ENCODE peak calls at places on chromosomes 12 and 14, in ten cellular contexts. One of them, this sample, is unnamed. For H3K4me1, the result is how much of the 10 kb centered on the place peaks cover.

GRCh38 chr14:32400480-32400879 is 71.4 kb downstream of the AKAP6 start:
- DNase-seq in heart left ventricle: no peak
- DNase-seq in psoas muscle: no peak
- DNase-seq in H1: no peak
- DNase-seq in K562: no peak
- DNase-seq in neuronal stem cell: no peak
- DNase-seq in transverse colon: no peak
- DNase-seq in right cardiac atrium: no peak
- DNase-seq in CD8-positive, alpha-beta T cell: no peak
- DNase-seq in left ventricle myocardium inferior: no peak
- DNase-seq in this sample: no peak

GRCh38 chr12:52305921-52306705 is 14.8 kb upstream of the KRT81 start:
- DNase-seq in heart left ventricle: no peak
- DNase-seq in psoas muscle: no peak
- DNase-seq in H1: no peak
- DNase-seq in K562: no peak
- DNase-seq in neuronal stem cell: no peak
- DNase-seq in transverse colon: no peak
- DNase-seq in right cardiac atrium: no peak
- DNase-seq in CD8-positive, alpha-beta T cell: no peak
- DNase-seq in left ventricle myocardium inferior: no peak
- DNase-seq in this sample: no peak

GRCh38 chr12:6277982-6278438 is 32.5 kb upstream of the PLEKHG6 start:
- DNase-seq in heart left ventricle: no peak
- DNase-seq in psoas muscle: no peak
- DNase-seq in H1: no peak
- DNase-seq in K562: no peak
- DNase-seq in neuronal stem cell: no peak
- DNase-seq in transverse colon: peak
- DNase-seq in right cardiac atrium: no peak
- DNase-seq in CD8-positive, alpha-beta T cell: no peak
- DNase-seq in left ventricle myocardium inferior: peak
- DNase-seq in this sample: peak

GRCh38 chr14:51511265-51511664 is 140.4 kb upstream of the FRMD6 start:
- DNase-seq in heart left ventricle: no peak
- DNase-seq in psoas muscle: no peak
- DNase-seq in H1: no peak
- DNase-seq in K562: no peak
- DNase-seq in neuronal stem cell: no peak
- DNase-seq in transverse colon: no peak
- DNase-seq in right cardiac atrium: no peak
- DNase-seq in CD8-positive, alpha-beta T cell: no peak
- DNase-seq in left ventricle myocardium inferior: no peak
- DNase-seq in this sample: no peak

GRCh38 chr12:89225401-89225800 is 126.9 kb downstream of the DUSP6 start:
- DNase-seq in heart left ventricle: peak
- DNase-seq in psoas muscle: peak
- DNase-seq in H1: no peak
- DNase-seq in K562: no peak
- DNase-seq in neuronal stem cell: no peak
- DNase-seq in transverse colon: peak
- DNase-seq in right cardiac atrium: no peak
- DNase-seq in CD8-positive, alpha-beta T cell: peak
- DNase-seq in left ventricle myocardium inferior: peak
- DNase-seq in this sample: peak

GRCh38 chr12:103928736-103929050 is 1.5 kb upstream of the HSP90B1 start:
- DNase-seq in heart left ventricle: no peak
- DNase-seq in psoas muscle: no peak
- DNase-seq in H1: no peak
- DNase-seq in K562: no peak
- DNase-seq in neuronal stem cell: no peak
- DNase-seq in transverse colon: peak
- DNase-seq in right cardiac atrium: no peak
- DNase-seq in CD8-positive, alpha-beta T cell: peak
- DNase-seq in left ventricle myocardium inferior: peak
- DNase-seq in this sample: no peak

GRCh38 chr12:9319044-9319841 is 111.0 kb upstream of the PZP start:
- DNase-seq in heart left ventricle: no peak
- DNase-seq in psoas muscle: no peak
- DNase-seq in H1: no peak
- DNase-seq in K562: no peak
- DNase-seq in neuronal stem cell: no peak
- DNase-seq in transverse colon: no peak
- DNase-seq in right cardiac atrium: no peak
- DNase-seq in CD8-positive, alpha-beta T cell: no peak
- DNase-seq in left ventricle myocardium inferior: no peak
- DNase-seq in this sample: no peak

GRCh38 chr14:36524874-36525745 is 5.1 kb upstream of the NKX2-1 start:
- DNase-seq in heart left ventricle: no peak
- DNase-seq in psoas muscle: no peak
- DNase-seq in H1: peak
- DNase-seq in K562: peak
- DNase-seq in neuronal stem cell: peak
- DNase-seq in transverse colon: peak
- DNase-seq in right cardiac atrium: no peak
- DNase-seq in CD8-positive, alpha-beta T cell: no peak
- DNase-seq in left ventricle myocardium inferior: no peak
- DNase-seq in this sample: no peak

GRCh38 chr12:75711276-75711675 is 199.9 kb upstream of the KRR1 start:
- DNase-seq in heart left ventricle: no peak
- DNase-seq in psoas muscle: no peak
- DNase-seq in H1: no peak
- DNase-seq in K562: no peak
- DNase-seq in neuronal stem cell: no peak
- DNase-seq in transverse colon: no peak
- DNase-seq in right cardiac atrium: no peak
- DNase-seq in CD8-positive, alpha-beta T cell: no peak
- DNase-seq in left ventricle myocardium inferior: no peak
- DNase-seq in this sample: no peak

GRCh38 chr12:26734510-26735248 is 98.3 kb downstream of the ITPR2 start:
- DNase-seq in heart left ventricle: no peak
- DNase-seq in psoas muscle: no peak
- DNase-seq in H1: no peak
- DNase-seq in K562: no peak
- DNase-seq in neuronal stem cell: no peak
- DNase-seq in transverse colon: no peak
- DNase-seq in right cardiac atrium: no peak
- DNase-seq in CD8-positive, alpha-beta T cell: no peak
- DNase-seq in left ventricle myocardium inferior: no peak
- DNase-seq in this sample: no peak

GRCh38 chr12:124804011-124804621 is 59.5 kb downstream of the SCARB1 start:
- DNase-seq in heart left ventricle: no peak
- DNase-seq in psoas muscle: peak
- DNase-seq in H1: peak
- DNase-seq in K562: peak
- DNase-seq in neuronal stem cell: no peak
- DNase-seq in transverse colon: no peak
- DNase-seq in right cardiac atrium: no peak
- DNase-seq in CD8-positive, alpha-beta T cell: no peak
- DNase-seq in left ventricle myocardium inferior: no peak
- DNase-seq in this sample: no peak

GRCh38 chr14:73457050-73457934 is 1.1 kb downstream of the NUMB start:
- DNase-seq in heart left ventricle: peak
- DNase-seq in psoas muscle: peak
- DNase-seq in H1: peak
- DNase-seq in K562: no peak
- DNase-seq in neuronal stem cell: peak
- DNase-seq in transverse colon: no peak
- DNase-seq in right cardiac atrium: peak
- DNase-seq in CD8-positive, alpha-beta T cell: peak
- DNase-seq in left ventricle myocardium inferior: peak
- DNase-seq in this sample: peak

GRCh38 chr14:73460691-73461127 is 2.4 kb upstream of the NUMB start:
- DNase-seq in heart left ventricle: no peak
- DNase-seq in psoas muscle: no peak
- DNase-seq in H1: no peak
- DNase-seq in K562: no peak
- DNase-seq in neuronal stem cell: no peak
- DNase-seq in transverse colon: no peak
- DNase-seq in right cardiac atrium: no peak
- DNase-seq in CD8-positive, alpha-beta T cell: no peak
- DNase-seq in left ventricle myocardium inferior: no peak
- DNase-seq in this sample: no peak

GRCh38 chr14:73455294-73455693 is 3.1 kb downstream of the NUMB start:
- DNase-seq in heart left ventricle: no peak
- DNase-seq in psoas muscle: no peak
- DNase-seq in H1: no peak
- DNase-seq in K562: no peak
- DNase-seq in neuronal stem cell: no peak
- DNase-seq in transverse colon: no peak
- DNase-seq in right cardiac atrium: no peak
- DNase-seq in CD8-positive, alpha-beta T cell: no peak
- DNase-seq in left ventricle myocardium inferior: no peak
- DNase-seq in this sample: no peak

GRCh38 chr14:73457935-73458218 is 469 bp downstream of the NUMB start:
- DNase-seq in heart left ventricle: peak
- DNase-seq in psoas muscle: no peak
- DNase-seq in H1: no peak
- DNase-seq in K562: no peak
- DNase-seq in neuronal stem cell: no peak
- DNase-seq in transverse colon: peak
- DNase-seq in right cardiac atrium: no peak
- DNase-seq in CD8-positive, alpha-beta T cell: peak
- DNase-seq in left ventricle myocardium inferior: peak
- DNase-seq in this sample: no peak

DNA sequence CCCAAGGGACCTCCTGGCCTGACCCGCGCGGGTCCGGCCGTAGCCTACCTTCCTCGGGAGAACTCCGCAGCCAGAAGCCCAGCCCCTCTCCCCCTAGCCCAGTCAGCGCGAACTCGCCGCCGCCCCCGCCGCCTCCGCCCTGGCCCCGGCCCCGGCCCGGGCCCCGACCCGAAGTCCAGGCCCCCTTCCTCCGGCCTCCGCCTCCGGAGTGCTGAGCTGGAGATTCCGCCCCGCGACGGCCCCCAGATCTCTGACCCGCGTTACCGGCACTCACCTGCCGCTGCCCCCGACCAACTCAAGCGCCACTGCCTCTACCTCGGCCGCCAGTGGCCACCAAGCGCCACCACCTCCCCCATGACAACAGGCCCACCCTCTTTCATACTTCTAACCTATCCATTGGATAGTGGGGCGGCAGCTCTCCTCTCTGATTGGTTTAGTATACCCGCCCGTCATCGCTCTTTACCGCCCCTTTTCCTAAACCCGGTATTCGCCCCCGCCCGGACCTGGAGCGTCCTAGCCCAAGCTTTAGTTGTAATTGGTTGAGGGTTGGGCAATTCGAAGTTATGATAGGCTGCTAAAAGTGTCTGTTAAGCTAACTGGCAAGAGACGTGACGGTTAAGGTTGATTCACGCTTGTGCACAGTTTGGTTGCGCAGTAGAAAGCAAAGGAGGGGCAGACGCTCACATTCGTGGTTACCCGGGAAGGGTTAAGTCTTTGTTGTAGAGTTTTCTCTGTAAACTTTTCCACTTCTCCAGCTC is at the start of gene NUMB:
- DNase-seq in heart left ventricle: peak
- DNase-seq in psoas muscle: peak
- DNase-seq in H1: peak
- DNase-seq in K562: peak
- DNase-seq in neuronal stem cell: peak
- DNase-seq in transverse colon: peak
- DNase-seq in right cardiac atrium: peak
- DNase-seq in CD8-positive, alpha-beta T cell: peak
- DNase-seq in left ventricle myocardium inferior: peak
- DNase-seq in this sample: peak
- H3K4me1 ChIP-seq in heart left ventricle: half or more
- H3K4me1 ChIP-seq in psoas muscle: under half
- H3K4me1 ChIP-seq in H1: under half
- H3K4me1 ChIP-seq in K562: under half
- H3K4me1 ChIP-seq in neuronal stem cell: under half
- H3K4me1 ChIP-seq in transverse colon: under half
- H3K4me1 ChIP-seq in right cardiac atrium: under half
- H3K4me1 ChIP-seq in CD8-positive, alpha-beta T cell: under half
- H3K4me1 ChIP-seq in left ventricle myocardium inferior: half or more
- H3K4me1 ChIP-seq in this sample: under half

GRCh38 chr12:112838731-112839130 is 47.2 kb downstream of the RPH3A start:
- DNase-seq in heart left ventricle: no peak
- DNase-seq in psoas muscle: no peak
- DNase-seq in H1: no peak
- DNase-seq in K562: no peak
- DNase-seq in neuronal stem cell: no peak
- DNase-seq in transverse colon: no peak
- DNase-seq in right cardiac atrium: no peak
- DNase-seq in CD8-positive, alpha-beta T cell: no peak
- DNase-seq in left ventricle myocardium inferior: no peak
- DNase-seq in this sample: no peak
- H3K4me1 ChIP-seq in heart left ventricle: under half
- H3K4me1 ChIP-seq in psoas muscle: under half
- H3K4me1 ChIP-seq in H1: under half
- H3K4me1 ChIP-seq in K562: under half
- H3K4me1 ChIP-seq in neuronal stem cell: under half
- H3K4me1 ChIP-seq in transverse colon: under half
- H3K4me1 ChIP-seq in right cardiac atrium: under half
- H3K4me1 ChIP-seq in CD8-positive, alpha-beta T cell: under half
- H3K4me1 ChIP-seq in left ventricle myocardium inferior: under half
- H3K4me1 ChIP-seq in this sample: under half

DNA sequence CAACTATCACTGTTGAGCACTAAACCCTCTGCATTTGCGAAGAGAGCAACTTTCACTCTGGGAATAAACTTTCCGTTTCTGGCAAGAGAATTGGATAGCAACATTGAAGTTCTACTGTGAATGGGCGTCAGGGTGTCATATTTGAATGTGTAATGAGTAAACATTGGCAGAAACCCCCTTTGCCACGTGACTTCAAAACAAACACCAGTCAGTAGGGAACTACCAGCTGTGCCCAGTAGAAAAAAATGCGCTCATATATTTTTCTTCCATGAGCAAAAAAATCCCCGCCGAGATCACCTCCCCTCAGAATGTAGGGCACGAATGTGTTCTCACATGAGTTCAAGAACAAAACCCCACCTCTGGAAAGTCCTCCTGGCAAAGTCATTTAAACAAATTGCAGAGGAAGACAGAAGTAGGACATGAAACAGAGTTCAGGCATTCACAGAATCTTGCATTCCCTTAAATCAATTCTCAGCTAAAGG is 80.6 kb downstream of the BTG1 start:
- DNase-seq in heart left ventricle: no peak
- DNase-seq in psoas muscle: no peak
- DNase-seq in H1: no peak
- DNase-seq in K562: no peak
- DNase-seq in neuronal stem cell: no peak
- DNase-seq in transverse colon: peak
- DNase-seq in right cardiac atrium: no peak
- DNase-seq in CD8-positive, alpha-beta T cell: no peak
- DNase-seq in left ventricle myocardium inferior: no peak
- DNase-seq in this sample: peak
- H3K4me1 ChIP-seq in heart left ventricle: under half
- H3K4me1 ChIP-seq in psoas muscle: under half
- H3K4me1 ChIP-seq in H1: under half
- H3K4me1 ChIP-seq in K562: under half
- H3K4me1 ChIP-seq in neuronal stem cell: under half
- H3K4me1 ChIP-seq in transverse colon: under half
- H3K4me1 ChIP-seq in right cardiac atrium: under half
- H3K4me1 ChIP-seq in CD8-positive, alpha-beta T cell: under half
- H3K4me1 ChIP-seq in left ventricle myocardium inferior: under half
- H3K4me1 ChIP-seq in this sample: under half

DNA sequence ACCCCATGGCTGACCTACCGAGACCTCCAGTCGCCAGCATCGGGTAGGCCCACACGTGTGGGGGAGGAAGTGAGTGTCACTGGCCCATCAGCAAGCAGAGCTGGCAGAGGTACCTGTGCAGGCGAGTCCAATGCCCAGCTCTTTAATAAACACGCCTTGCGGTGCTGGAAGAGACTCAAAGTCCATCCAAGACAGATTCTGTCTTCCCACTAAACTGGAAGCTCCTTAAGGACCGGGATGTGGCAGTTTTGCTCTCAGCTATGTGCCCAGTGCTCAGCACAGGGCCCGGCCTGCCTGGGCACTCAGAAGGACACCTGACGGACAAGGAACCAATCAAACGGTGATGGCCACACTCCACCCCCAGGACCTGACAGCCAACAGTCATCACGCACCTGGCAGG is 65.0 kb downstream of the ITPK1 start:
- DNase-seq in heart left ventricle: no peak
- DNase-seq in psoas muscle: no peak
- DNase-seq in H1: no peak
- DNase-seq in K562: no peak
- DNase-seq in neuronal stem cell: no peak
- DNase-seq in transverse colon: peak
- DNase-seq in right cardiac atrium: peak
- DNase-seq in CD8-positive, alpha-beta T cell: no peak
- DNase-seq in left ventricle myocardium inferior: peak
- DNase-seq in this sample: no peak
- H3K4me1 ChIP-seq in heart left ventricle: half or more
- H3K4me1 ChIP-seq in psoas muscle: under half
- H3K4me1 ChIP-seq in H1: under half
- H3K4me1 ChIP-seq in K562: under half
- H3K4me1 ChIP-seq in neuronal stem cell: under half
- H3K4me1 ChIP-seq in transverse colon: half or more
- H3K4me1 ChIP-seq in right cardiac atrium: under half
- H3K4me1 ChIP-seq in CD8-positive, alpha-beta T cell: under half
- H3K4me1 ChIP-seq in left ventricle myocardium inferior: half or more
- H3K4me1 ChIP-seq in this sample: under half

This sample was measured in CD4-positive, alpha-beta memory T cell.